ENCODE peak calls at places on chromosome 1, in four cellular contexts. C is HEK293T, P is K562, A is HepG2. F is an unnamed sample.

GRCh38 chr1:205612104-205612503 is 19.7 kb downstream of the ELK4 start:
- DNase-seq in C (no peak), P (no peak), A (no peak), F (no peak)

GRCh38 chr1:97919568-97920261 is 1.1 kb downstream of the DPYD start:
- DNase-seq in C (no peak), P (no peak), A (no peak), F (no peak)

GRCh38 chr1:203428981-203429599 is 46.5 kb upstream of the PRELP start:
- DNase-seq in C (no peak), P (no peak), A (no peak), F (no peak)

GRCh38 chr1:214506972-214507431 is 44.4 kb downstream of the PTPN14 start:
- DNase-seq in C (no peak), P (no peak), A (peak), F (no peak)

GRCh38 chr1:212781225-212781624 is 10.4 kb downstream of the NSL1 start:
- DNase-seq in C (no peak), P (no peak), A (no peak), F (no peak)

GRCh38 chr1:218705391-218705790 is 360.3 kb downstream of the TGFB2 start:
- DNase-seq in C (no peak), P (no peak), A (no peak), F (no peak)

GRCh38 chr1:71019248-71019647 is 28.4 kb downstream of the PTGER3 start:
- DNase-seq in C (no peak), P (no peak), A (no peak), F (no peak)

GRCh38 chr1:45870500-45870899 is 67.1 kb downstream of the MAST2 start:
- DNase-seq in C (no peak), P (no peak), A (no peak), F (no peak)

GRCh38 chr1:16720403-16721223 is 19.7 kb upstream of the RNU1-4 start:
- DNase-seq in C (peak), P (peak), A (no peak), F (no peak)

GRCh38 chr1:61056674-61057439 is 25.5 kb upstream of the NFIA start:
- DNase-seq in C (no peak), P (peak), A (no peak), F (no peak)

GRCh38 chr1:44905276-44905675 is 62.2 kb upstream of the PTCH2 start:
- DNase-seq in C (no peak), P (no peak), A (no peak), F (no peak)

GRCh38 chr1:97356309-97356708 is 564.5 kb downstream of the DPYD start:
- DNase-seq in C (no peak), P (no peak), A (no peak), F (no peak)

GRCh38 chr1:205476648-205477047 is 20.8 kb upstream of the BLACAT1 start:
- DNase-seq in C (no peak), P (no peak), A (no peak), F (no peak)

GRCh38 chr1:110684476-110684875 is 9.7 kb upstream of the KCNA3 start:
- DNase-seq in C (no peak), P (no peak), A (no peak), F (no peak)

GRCh38 chr1:21565285-21565684 is 56.1 kb downstream of the ALPL start:
- DNase-seq in C (no peak), P (no peak), A (no peak), F (no peak)

GRCh38 chr1:233140519-233140918 is 155.0 kb downstream of the PCNX2 start:
- DNase-seq in C (no peak), P (no peak), A (no peak), F (no peak)

GRCh38 chr1:89724369-89725015 is 91.6 kb downstream of the LRRC8C start:
- DNase-seq in C (no peak), P (peak), A (no peak), F (no peak)
- TF ChIP-seq ELF4 in C (no peak), P (no peak), A (no peak), F (no peak)

GRCh38 chr1:89974701-89975470 is 20.0 kb upstream of the ZNF326 start:
- DNase-seq in C (no peak), P (no peak), A (peak), F (no peak)

GRCh38 chr1:89973481-89974127 is 21.3 kb upstream of the ZNF326 start:
- DNase-seq in C (no peak), P (peak), A (no peak), F (no peak)

GRCh38 chr1:89978763-89979162 is 16.1 kb upstream of the ZNF326 start:
- DNase-seq in C (no peak), P (no peak), A (no peak), F (no peak)

GRCh38 chr1:89974211-89974610 is 20.7 kb upstream of the ZNF326 start:
- DNase-seq in C (no peak), P (no peak), A (no peak), F (no peak)

GRCh38 chr1:89975540-89976125 is 19.3 kb upstream of the ZNF326 start:
- DNase-seq in C (no peak), P (peak), A (no peak), F (no peak)
- TF ChIP-seq ELF4 in C (no peak), P (no peak), A (no peak), F (no peak)

DNA sequence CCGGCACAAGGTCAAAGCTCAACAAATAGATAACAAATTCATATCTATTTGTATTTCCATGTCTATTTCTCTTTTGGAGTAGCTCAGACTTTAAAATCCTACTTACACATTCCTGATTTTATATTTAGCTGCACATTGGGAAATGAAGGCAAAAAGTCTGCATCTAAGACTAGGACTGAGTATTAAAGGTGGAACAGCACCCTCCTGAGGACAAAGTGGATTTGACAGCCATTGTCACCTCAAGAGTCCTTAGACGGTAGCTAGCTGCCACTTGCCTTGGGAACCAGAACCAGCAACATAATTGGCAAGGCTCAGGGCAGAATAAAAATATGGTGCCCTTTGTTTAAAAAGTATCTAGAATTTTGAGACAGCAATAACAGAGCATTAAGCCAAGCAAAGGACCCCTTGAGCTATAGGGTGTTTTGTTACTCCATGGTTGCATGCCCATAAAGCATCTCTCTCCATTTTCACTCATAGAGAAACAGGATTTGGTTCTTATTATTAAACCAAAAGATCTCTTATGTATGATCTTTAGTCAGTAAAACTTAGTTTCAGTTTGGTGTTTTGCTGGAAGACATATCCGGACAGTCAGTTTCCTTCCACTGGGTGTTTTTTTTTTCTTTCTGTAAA is 30.0 kb upstream of the SGIP1 start:
- DNase-seq in C (peak), P (peak), A (peak), F (peak)
- TF ChIP-seq ELF4 in C (no peak), P (no peak), A (no peak), F (no peak)

GRCh38 chr1:235045034-235045690 is 83.5 kb downstream of the TOMM20 start:
- DNase-seq in C (no peak), P (no peak), A (no peak), F (no peak)
- TF ChIP-seq ELF4 in C (no peak), P (no peak), A (no peak), F (no peak)

GRCh38 chr1:53590104-53590503 is 130.9 kb downstream of the DMRTB1 start:
- DNase-seq in C (no peak), P (no peak), A (no peak), F (no peak)
- TF ChIP-seq ELF4 in C (no peak), P (no peak), A (no peak), F (no peak)

DNA sequence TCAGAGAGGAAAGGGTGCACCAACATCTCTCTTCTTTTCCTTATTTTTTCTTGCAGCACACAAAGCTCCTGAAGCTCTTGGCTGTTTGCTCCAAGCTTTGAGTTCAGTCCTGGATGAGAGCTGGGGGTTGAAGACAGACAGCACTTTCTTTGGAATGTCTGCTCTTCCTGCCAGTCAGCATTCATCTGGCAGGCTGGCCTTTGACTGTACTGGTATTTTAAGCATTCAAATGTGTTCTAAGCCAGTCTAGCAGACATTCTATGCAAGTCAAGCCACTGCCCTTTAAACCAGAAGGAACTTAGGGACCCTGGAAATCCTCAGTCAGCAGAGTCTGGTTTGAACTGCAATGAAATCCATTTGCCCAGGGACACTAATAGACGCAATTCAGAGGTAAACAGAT is 45.0 kb downstream of the XCL1 start:
- DNase-seq in C (no peak), P (no peak), A (no peak), F (no peak)
- TF ChIP-seq ELF4 in C (no peak), P (no peak), A (no peak), F (no peak)

DNA sequence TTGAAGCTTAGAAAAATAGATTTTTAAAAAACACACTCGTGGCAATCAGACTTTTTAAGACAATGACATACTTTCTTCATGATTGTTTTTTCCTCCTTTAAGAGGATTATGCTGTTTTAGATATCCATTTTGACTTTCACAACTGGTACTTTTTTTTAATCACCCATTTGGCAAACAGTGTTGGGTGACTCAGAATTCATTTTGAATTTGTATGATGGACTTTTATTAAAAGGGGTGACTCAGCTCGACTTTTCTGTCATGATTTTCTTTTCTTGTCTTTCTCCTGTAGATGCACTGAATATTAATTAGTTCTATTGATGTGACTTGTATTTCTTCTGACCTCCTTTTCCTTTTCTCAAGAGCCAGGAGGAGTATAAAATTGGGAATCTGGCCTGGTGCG is 44.7 kb downstream of the FMN2 start:
- DNase-seq in C (no peak), P (no peak), A (no peak), F (no peak)
- TF ChIP-seq ELF4 in C (no peak), P (no peak), A (no peak), F (no peak)